ENCODE peak calls at places on chromosome 6, in four cellular contexts. One of them, this sample, is unnamed.

GRCh38 chr6:4870821-4871494 is 94.8 kb downstream of the CDYL start:
- DNase-seq in AG08396: no peak
- DNase-seq in K562: no peak
- DNase-seq in nephron progenitor cell: no peak
- DNase-seq in this sample: no peak

GRCh38 chr6:87333591-87334181 is 4.6 kb upstream of the GJB7 start:
- DNase-seq in AG08396: no peak
- DNase-seq in K562: no peak
- DNase-seq in nephron progenitor cell: no peak
- DNase-seq in this sample: peak

GRCh38 chr6:137980777-137981176 is 113.7 kb downstream of the TNFAIP3 start:
- DNase-seq in AG08396: no peak
- DNase-seq in K562: no peak
- DNase-seq in nephron progenitor cell: no peak
- DNase-seq in this sample: no peak

GRCh38 chr6:52284131-52284459 is 447 bp downstream of the MCM3 start:
- DNase-seq in AG08396: no peak
- DNase-seq in K562: peak
- DNase-seq in nephron progenitor cell: peak
- DNase-seq in this sample: peak

GRCh38 chr6:53328375-53328774 is 20.4 kb downstream of the ELOVL5 start:
- DNase-seq in AG08396: no peak
- DNase-seq in K562: no peak
- DNase-seq in nephron progenitor cell: no peak
- DNase-seq in this sample: no peak

GRCh38 chr6:13328076-13328874 is at the start of gene TBC1D7:
- DNase-seq in AG08396: peak
- DNase-seq in K562: peak
- DNase-seq in nephron progenitor cell: peak
- DNase-seq in this sample: peak

GRCh38 chr6:15763827-15764226 is 101.0 kb upstream of the DTNBP1 start:
- DNase-seq in AG08396: no peak
- DNase-seq in K562: no peak
- DNase-seq in nephron progenitor cell: no peak
- DNase-seq in this sample: no peak

GRCh38 chr6:89731924-89732568 is 87.5 kb downstream of the MDN1 start:
- DNase-seq in AG08396: no peak
- DNase-seq in K562: no peak
- DNase-seq in nephron progenitor cell: no peak
- DNase-seq in this sample: no peak

GRCh38 chr6:55174211-55175013 is at the start of gene HCRTR2:
- DNase-seq in AG08396: no peak
- DNase-seq in K562: no peak
- DNase-seq in nephron progenitor cell: peak
- DNase-seq in this sample: no peak

GRCh38 chr6:101608724-101609123 is 215.2 kb downstream of the GRIK2 start:
- DNase-seq in AG08396: no peak
- DNase-seq in K562: no peak
- DNase-seq in nephron progenitor cell: no peak
- DNase-seq in this sample: no peak

GRCh38 chr6:42960243-42961019 is at the start of gene GNMT:
- DNase-seq in AG08396: peak
- DNase-seq in K562: no peak
- DNase-seq in nephron progenitor cell: peak
- DNase-seq in this sample: peak

GRCh38 chr6:159760602-159761057 is 1.2 kb upstream of the ACAT2 start:
- DNase-seq in AG08396: peak
- DNase-seq in K562: no peak
- DNase-seq in nephron progenitor cell: peak
- DNase-seq in this sample: peak

This sample was measured in erythroblast.